ENCODE peak calls at places on chromosomes 2 and 18, in ten cellular contexts. D is aorta; I is trophoblast cell; B is cardiac muscle cell; G is pancreas; S is SK-N-SH; E is iPS DF 6.9; N is lower lobe of right lung; Y is CD8-positive, alpha-beta memory T cell; Z is tibial nerve. W is an unnamed sample.

GRCh38 chr2:137837830-137838229 is 126.4 kb upstream of the HNMT start:
- DNase-seq in D (no peak), I (no peak), B (no peak), G (no peak), S (no peak), E (no peak), N (no peak), Y (no peak), Z (no peak), W (no peak)

GRCh38 chr2:71906357-71906973 is 241.2 kb downstream of the CYP26B1 start:
- DNase-seq in D (no peak), I (no peak), B (no peak), G (no peak), S (no peak), E (no peak), N (no peak), Y (no peak), Z (no peak), W (no peak)

GRCh38 chr2:32963941-32964340 is 17.2 kb downstream of the LTBP1 start:
- DNase-seq in D (no peak), I (no peak), B (peak; percentile 58), G (no peak), S (no peak), E (no peak), N (no peak), Y (no peak), Z (no peak), W (no peak)

GRCh38 chr18:65547046-65547445 is 203.8 kb upstream of the CDH7 start:
- DNase-seq in D (no peak), I (no peak), B (no peak), G (no peak), S (no peak), E (no peak), N (no peak), Y (no peak), Z (no peak), W (no peak)

GRCh38 chr2:97267411-97268074 is 154.6 kb downstream of the ANKRD36 start:
- DNase-seq in D (peak; percentile 74), I (peak; percentile 0), B (no peak), G (peak; percentile 2), S (no peak), E (no peak), N (peak; percentile 24), Y (no peak), Z (peak; percentile 12), W (peak; percentile 0)

GRCh38 chr18:47754311-47755101 is 176.0 kb downstream of the SMAD2 start:
- DNase-seq in D (no peak), I (peak; percentile 78), B (peak; percentile 14), G (no peak), S (peak; percentile 84), E (peak; percentile 71), N (no peak), Y (peak; percentile 14), Z (no peak), W (peak; percentile 48)

GRCh38 chr2:109350526-109350925 is 221.5 kb downstream of the SH3RF3 start:
- DNase-seq in D (peak; percentile 52), I (no peak), B (no peak), G (no peak), S (no peak), E (no peak), N (no peak), Y (no peak), Z (no peak), W (no peak)

GRCh38 chr2:58227171-58227917 is 13.8 kb downstream of the FANCL start:
- DNase-seq in D (peak; percentile 35), I (no peak), B (no peak), G (no peak), S (no peak), E (no peak), N (no peak), Y (no peak), Z (no peak), W (no peak)

GRCh38 chr2:225030089-225030653 is 12.1 kb downstream of the DOCK10 start:
- DNase-seq in D (no peak), I (no peak), B (no peak), G (no peak), S (no peak), E (no peak), N (no peak), Y (no peak), Z (no peak), W (no peak)

GRCh38 chr2:44342854-44343253 is 18.4 kb downstream of the PREPL start:
- DNase-seq in D (no peak), I (peak; percentile 12), B (peak; percentile 37), G (no peak), S (peak; percentile 16), E (no peak), N (no peak), Y (peak; percentile 25), Z (no peak), W (no peak)

GRCh38 chr2:228131833-228132232 is 49.7 kb downstream of the SPHKAP start:
- DNase-seq in D (no peak), I (no peak), B (no peak), G (no peak), S (no peak), E (no peak), N (no peak), Y (no peak), Z (no peak), W (no peak)

GRCh38 chr18:76459687-76460350 is 35.2 kb downstream of the ZNF516 start:
- DNase-seq in D (peak; percentile 90), I (no peak), B (peak; percentile 99), G (peak; percentile 69), S (no peak), E (no peak), N (peak; percentile 56), Y (no peak), Z (no peak), W (peak; percentile 80)

GRCh38 chr2:234272069-234272850 is 221.8 kb downstream of the SPP2 start:
- DNase-seq in D (no peak), I (no peak), B (no peak), G (no peak), S (no peak), E (no peak), N (no peak), Y (no peak), Z (no peak), W (no peak)

DNA sequence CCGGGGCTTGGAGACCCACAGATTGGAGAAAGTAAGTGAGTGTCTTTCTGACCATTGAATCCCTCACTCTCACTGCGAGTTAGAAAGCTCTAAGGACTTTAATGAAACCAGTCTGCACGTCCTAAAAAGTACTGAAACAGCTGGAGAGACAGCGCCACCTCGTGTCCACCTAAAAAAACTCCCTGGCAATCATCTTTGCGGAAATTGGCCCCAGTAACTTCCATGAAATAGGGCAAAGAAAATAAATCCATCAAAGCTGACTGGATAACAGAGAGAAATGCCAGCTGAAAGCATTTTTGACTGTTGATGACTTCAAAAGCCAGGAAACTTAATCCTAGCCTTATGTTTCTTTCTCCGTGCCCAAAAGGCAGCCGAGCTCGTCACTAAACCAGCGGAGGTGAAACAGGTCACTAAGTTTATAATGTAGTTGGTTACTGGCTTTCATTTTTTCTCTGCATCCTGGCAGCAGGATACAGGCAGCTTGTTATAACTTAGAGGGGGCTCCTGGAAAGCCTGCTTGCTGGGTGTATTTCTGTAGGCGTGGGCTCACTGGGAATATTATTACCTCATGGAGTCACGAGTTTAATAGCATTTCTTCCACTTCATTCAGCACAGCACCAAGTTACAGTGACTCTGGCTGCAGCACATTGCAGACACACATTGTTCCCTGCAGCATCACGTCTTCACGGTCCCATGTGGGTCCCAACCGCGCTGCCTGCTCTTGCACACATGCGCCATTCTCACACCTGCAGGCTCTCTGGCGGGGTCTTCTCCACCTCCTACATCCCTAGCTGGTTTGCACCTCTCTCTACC is 266.5 kb downstream of the HRH4 start:
- DNase-seq in D (peak; percentile 88), I (peak; percentile 75), B (peak; percentile 88), G (peak; percentile 35), S (peak; percentile 61), E (peak; percentile 64), N (no peak), Y (peak; percentile 29), Z (no peak), W (peak; percentile 74)
- H3K4me3 ChIP-seq in D (peak overlapping the region; percentile 40), I (no peak overlapping the region), B (no peak overlapping the region), G (no peak overlapping the region), S (no peak overlapping the region), E (no peak overlapping the region), N (peak overlapping the region; percentile 0), Y (no peak overlapping the region), Z (peak overlapping the region; percentile 37), W (no peak overlapping the region)

DNA sequence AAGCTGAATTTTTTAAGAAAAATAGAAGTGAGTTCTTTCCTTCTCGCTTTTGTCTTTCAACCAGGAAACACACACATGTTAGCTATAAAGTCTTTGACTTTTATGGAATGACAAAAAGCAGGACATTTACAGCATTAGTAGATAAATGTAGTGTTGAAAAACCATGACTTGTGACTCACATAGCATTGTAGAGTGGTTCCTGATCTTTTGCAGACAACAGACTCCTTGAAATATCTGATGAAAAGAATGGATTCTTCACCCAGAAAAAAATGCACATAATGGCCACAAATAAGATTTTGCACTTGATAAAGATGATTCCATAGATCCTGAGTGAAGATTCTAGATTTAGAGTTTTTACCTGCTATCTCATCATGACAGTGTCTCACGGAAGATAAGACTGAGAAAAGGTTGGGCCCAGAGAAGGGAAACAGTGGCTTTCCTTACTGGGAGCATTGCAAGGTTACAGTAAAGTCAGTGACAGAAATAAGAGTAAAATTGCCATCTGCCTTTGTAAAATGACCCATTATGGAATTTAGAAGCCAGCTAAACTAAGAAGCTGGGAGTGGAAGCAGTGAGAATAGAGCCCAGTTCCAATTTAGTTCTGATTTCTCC is 14.0 kb downstream of the SMARCAL1 start:
- DNase-seq in D (no peak), I (peak; percentile 95), B (peak; percentile 15), G (no peak), S (no peak), E (no peak), N (no peak), Y (no peak), Z (no peak), W (no peak)
- H3K36me3 ChIP-seq in D (peaks cover 20% of the 10 kb centered on the region), I (peaks cover 32% of the 10 kb centered on the region), B (peaks cover 27% of the 10 kb centered on the region), G (peaks cover 21% of the 10 kb centered on the region), S (peaks cover 69% of the 10 kb centered on the region), E (peaks cover 12% of the 10 kb centered on the region), N (peaks cover 94% of the 10 kb centered on the region), Y (peaks cover 57% of the 10 kb centered on the region), Z (peaks cover 6% of the 10 kb centered on the region), W (peaks cover 60% of the 10 kb centered on the region)

DNA sequence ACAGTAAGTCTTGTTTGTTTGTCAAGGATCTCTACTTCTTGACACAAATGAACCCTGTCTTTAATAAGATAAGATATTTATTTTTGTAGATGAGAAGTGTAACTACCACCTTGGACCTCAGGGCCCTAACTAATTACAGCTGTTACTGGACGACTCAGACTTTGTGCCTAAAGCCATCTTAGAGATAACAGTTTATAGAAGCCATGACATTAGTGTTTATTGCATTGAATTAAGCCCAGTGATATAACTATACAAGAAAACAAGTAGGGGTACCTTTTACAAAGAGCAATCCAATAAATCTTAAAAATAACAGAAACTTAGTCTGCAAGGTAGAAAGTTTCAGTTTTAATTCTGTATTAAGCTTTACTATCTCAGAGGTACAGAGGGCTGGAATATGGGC is 119.0 kb downstream of the HIBCH start:
- DNase-seq in D (no peak), I (no peak), B (no peak), G (no peak), S (no peak), E (no peak), N (no peak), Y (no peak), Z (no peak), W (no peak)
- H3K4me3 ChIP-seq in D (no peak overlapping the region), I (no peak overlapping the region), B (no peak overlapping the region), G (no peak overlapping the region), S (no peak overlapping the region), E (no peak overlapping the region), N (no peak overlapping the region), Y (no peak overlapping the region), Z (no peak overlapping the region), W (no peak overlapping the region)

DNA sequence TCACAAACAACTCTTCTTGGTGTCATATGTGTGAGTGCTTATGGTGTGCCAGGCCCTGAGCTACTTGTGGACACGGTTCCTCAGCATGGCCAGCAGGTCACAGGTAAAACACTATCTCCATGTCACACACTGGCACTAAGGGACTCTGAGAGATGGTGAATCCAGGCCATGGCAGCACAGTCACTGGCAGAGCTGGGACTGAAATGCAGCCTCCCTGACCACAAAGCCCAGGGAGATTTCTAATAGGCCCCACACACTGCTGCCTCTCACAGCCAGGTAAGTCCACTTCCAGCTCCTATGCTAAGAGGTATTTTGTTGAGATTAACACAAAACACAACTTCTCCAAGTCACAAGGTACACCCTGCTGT is 92.0 kb downstream of the ACTR2 start:
- DNase-seq in D (no peak), I (no peak), B (no peak), G (no peak), S (no peak), E (no peak), N (no peak), Y (no peak), Z (no peak), W (no peak)
- H3K36me3 ChIP-seq in D (no peaks in the 10 kb centered on the region), I (no peaks in the 10 kb centered on the region), B (peaks cover 6% of the 10 kb centered on the region), G (no peaks in the 10 kb centered on the region), S (peaks cover 14% of the 10 kb centered on the region), E (no peaks in the 10 kb centered on the region), N (peaks cover 22% of the 10 kb centered on the region), Y (no peaks in the 10 kb centered on the region), Z (no peaks in the 10 kb centered on the region), W (peaks cover 20% of the 10 kb centered on the region)

W was measured in thyroid gland.